ENCODE peak calls at places on chromosomes 4 and X, in four cellular contexts. P is Calu3, C is left lung, K is MM.1S. D is an unnamed sample.

GRCh38 chrX:150683112-150683511 is 10.1 kb upstream of the MTMR1 start:
- DNase-seq in P (no peak), C (no peak), K (no peak), D (no peak)

GRCh38 chrX:134634691-134635090 is 23.6 kb downstream of the PLAC1 start:
- DNase-seq in P (no peak), C (no peak), K (no peak), D (no peak)

GRCh38 chr4:48912349-48912748 is 5.8 kb upstream of the OCIAD2 start:
- DNase-seq in P (no peak), C (no peak), K (no peak), D (no peak)

GRCh38 chrX:27679281-27679680 is 89.1 kb downstream of the DCAF8L2 start:
- DNase-seq in P (no peak), C (no peak), K (no peak), D (no peak)

GRCh38 chr4:167129146-167129545 is 105.1 kb downstream of the SPOCK3 start:
- DNase-seq in P (no peak), C (no peak), K (no peak), D (no peak)

GRCh38 chrX:153598541-153599191 is at the start of gene CCNQ:
- DNase-seq in P (peak), C (no peak), K (peak), D (no peak)

GRCh38 chrX:106484233-106484632 is 127.5 kb upstream of the RADX start:
- DNase-seq in P (no peak), C (no peak), K (peak), D (no peak)

GRCh38 chr4:122689972-122690371 is 42.5 kb upstream of the BBS12 start:
- DNase-seq in P (no peak), C (no peak), K (peak), D (no peak)

GRCh38 chr4:157043131-157043530 is 32.8 kb upstream of the GLRB start:
- DNase-seq in P (peak), C (no peak), K (peak), D (no peak)

GRCh38 chr4:34720563-34720962 is 1523.8 kb downstream of the ARAP2 start:
- DNase-seq in P (no peak), C (no peak), K (peak), D (no peak)

GRCh38 chrX:97597954-97598353 is 714.2 kb downstream of the RPA4 start:
- DNase-seq in P (no peak), C (no peak), K (no peak), D (no peak)

GRCh38 chr4:152531479-152531878 is 4.4 kb downstream of the FBXW7 start:
- DNase-seq in P (no peak), C (no peak), K (no peak), D (no peak)

GRCh38 chrX:130118941-130119640 is 8.8 kb upstream of the ELF4 start:
- DNase-seq in P (no peak), C (no peak), K (no peak), D (no peak)

GRCh38 chrX:125621588-125621927 is 301.9 kb downstream of the TEX13C start:
- DNase-seq in P (no peak), C (no peak), K (no peak), D (no peak)

GRCh38 chrX:45889471-45889870 is 655.8 kb downstream of the ZNF674 start:
- DNase-seq in P (no peak), C (no peak), K (no peak), D (no peak)

GRCh38 chrX:19866626-19867410 is 20.6 kb downstream of the SH3KBP1 start:
- DNase-seq in P (no peak), C (no peak), K (no peak), D (no peak)

GRCh38 chr4:24650849-24651248 is 66.5 kb upstream of the DHX15 start:
- DNase-seq in P (no peak), C (no peak), K (no peak), D (no peak)

GRCh38 chr4:149997881-149998421 is 80.3 kb upstream of the DCLK2 start:
- DNase-seq in P (peak), C (no peak), K (no peak), D (no peak)

GRCh38 chrX:153946910-153947769 is 2.7 kb upstream of the RENBP start:
- DNase-seq in P (peak), C (peak), K (peak), D (peak)

GRCh38 chr4:89952458-89952857 is 57.8 kb downstream of the MMRN1 start:
- DNase-seq in P (no peak), C (no peak), K (no peak), D (no peak)

GRCh38 chr4:125739760-125740159 is 425.0 kb downstream of the FAT4 start:
- DNase-seq in P (no peak), C (no peak), K (no peak), D (no peak)

GRCh38 chr4:7105261-7105660 is 37.4 kb upstream of the GRPEL1 start:
- DNase-seq in P (no peak), C (no peak), K (no peak), D (no peak)

GRCh38 chrX:15474058-15474457 is 19.1 kb downstream of the PIR start:
- DNase-seq in P (no peak), C (no peak), K (no peak), D (no peak)

GRCh38 chrX:51776851-51777250 is 33.6 kb downstream of the GSPT2 start:
- DNase-seq in P (no peak), C (no peak), K (no peak), D (no peak)

GRCh38 chrX:110224926-110225617 is 92.8 kb downstream of the AMMECR1 start:
- DNase-seq in P (no peak), C (no peak), K (no peak), D (no peak)

GRCh38 chr4:3423406-3423805 is 18.4 kb upstream of the HGFAC start:
- DNase-seq in P (no peak), C (no peak), K (no peak), D (no peak)

GRCh38 chr4:30767147-30767546 is 47.0 kb downstream of the PCDH7 start:
- DNase-seq in P (no peak), C (no peak), K (no peak), D (no peak)

GRCh38 chr4:141375855-141376254 is 155.2 kb downstream of the ZNF330 start:
- DNase-seq in P (peak), C (no peak), K (no peak), D (no peak)

GRCh38 chr4:76306882-76307669 is 543 bp downstream of the STBD1 start:
- DNase-seq in P (peak), C (peak), K (peak), D (no peak)

GRCh38 chr4:140346136-140346535 is 27.3 kb upstream of the SCOC start:
- DNase-seq in P (no peak), C (no peak), K (no peak), D (no peak)

GRCh38 chrX:77749695-77750094 is 36.3 kb downstream of the ATRX start:
- DNase-seq in P (no peak), C (no peak), K (no peak), D (no peak)

GRCh38 chr4:2930135-2930805 is 32.9 kb downstream of the NOP14 start:
- DNase-seq in P (no peak), C (peak), K (no peak), D (no peak)

GRCh38 chrX:13487731-13488505 is 81.5 kb upstream of the EGFL6 start:
- DNase-seq in P (peak), C (no peak), K (peak), D (no peak)

GRCh38 chrX:103585421-103586313 is at the start of gene TCEAL4:
- DNase-seq in P (peak), C (peak), K (peak), D (no peak)

GRCh38 chrX:20026278-20026677 is 35.4 kb upstream of the BCLAF3 start:
- DNase-seq in P (no peak), C (no peak), K (no peak), D (no peak)

GRCh38 chr4:8306511-8307021 is 37.0 kb downstream of the HTRA3 start:
- DNase-seq in P (no peak), C (peak), K (no peak), D (no peak)

GRCh38 chrX:108399427-108400165 is 38.6 kb downstream of the COL4A6 start:
- DNase-seq in P (no peak), C (no peak), K (no peak), D (no peak)

GRCh38 chr4:52076731-52077130 is 25.6 kb downstream of the SPATA18 start:
- DNase-seq in P (no peak), C (no peak), K (no peak), D (no peak)

GRCh38 chrX:39795591-39795990 is 302.2 kb downstream of the BCOR start:
- DNase-seq in P (no peak), C (no peak), K (no peak), D (no peak)

DNA sequence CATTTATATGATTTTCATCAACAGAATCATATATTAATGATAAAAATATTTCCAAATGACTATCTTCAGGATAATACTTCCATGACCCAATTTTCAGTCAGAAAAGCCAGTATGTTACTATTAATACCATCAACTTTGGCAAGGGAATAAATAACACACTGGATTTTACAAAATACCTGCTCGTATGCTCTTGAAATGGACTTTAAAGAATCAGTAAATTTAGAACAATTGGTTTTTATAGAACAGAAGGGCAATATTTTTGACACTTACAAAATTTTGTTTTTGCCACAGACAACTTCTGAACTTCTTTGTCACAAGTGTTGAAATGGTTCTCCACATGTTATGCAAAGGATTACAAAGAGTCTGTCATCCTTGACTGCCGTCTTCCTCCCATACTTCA is 700.4 kb downstream of the FSTL5 start:
- DNase-seq in P (no peak), C (no peak), K (no peak), D (no peak)
- TF ChIP-seq CTCF in P (no peak), C (no peak), K (no peak), D (no peak)

GRCh38 chr4:113604955-113605354 is 156.6 kb downstream of the CAMK2D start:
- DNase-seq in P (no peak), C (no peak), K (no peak), D (no peak)

GRCh38 chr4:113603926-113604325 is 157.6 kb downstream of the CAMK2D start:
- DNase-seq in P (no peak), C (no peak), K (no peak), D (no peak)

GRCh38 chr4:113610542-113610941 is 151.0 kb downstream of the CAMK2D start:
- DNase-seq in P (no peak), C (peak), K (no peak), D (no peak)

GRCh38 chr4:113607998-113608397 is 153.5 kb downstream of the CAMK2D start:
- DNase-seq in P (no peak), C (no peak), K (no peak), D (no peak)

GRCh38 chr4:113607147-113607720 is 154.3 kb downstream of the CAMK2D start:
- DNase-seq in P (no peak), C (no peak), K (no peak), D (no peak)
- TF ChIP-seq CTCF in P (no peak), C (no peak), K (no peak), D (no peak)

DNA sequence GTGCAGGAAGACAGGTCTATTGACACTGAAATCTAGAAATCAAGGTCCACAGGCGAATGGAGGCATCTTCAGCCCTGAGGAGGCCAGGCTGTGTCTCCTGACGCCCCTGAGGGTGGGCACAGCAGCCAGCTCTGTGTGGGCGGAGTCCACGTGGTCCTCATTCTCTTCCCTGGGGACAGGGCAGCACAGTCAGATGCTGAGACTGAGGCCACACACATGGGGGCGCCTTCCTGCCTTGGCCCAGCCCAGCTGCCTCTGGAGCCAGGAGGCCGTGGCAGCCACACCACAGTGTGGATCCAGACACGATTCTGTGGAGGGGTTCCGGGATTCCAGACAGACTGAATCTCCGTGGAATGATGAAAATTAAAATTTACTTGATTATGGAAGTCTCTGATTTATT is 20.8 kb downstream of the FGFR3 start:
- DNase-seq in P (no peak), C (no peak), K (no peak), D (no peak)
- TF ChIP-seq CTCF in P (no peak), C (no peak), K (no peak), D (no peak)

GRCh38 chr4:91729851-91730250 is 573.9 kb upstream of the GRID2 start:
- DNase-seq in P (no peak), C (no peak), K (no peak), D (no peak)

GRCh38 chr4:91734682-91735081 is 569.1 kb upstream of the GRID2 start:
- DNase-seq in P (no peak), C (no peak), K (no peak), D (no peak)
- TF ChIP-seq CTCF in P (no peak), C (no peak), K (no peak), D (no peak)

DNA sequence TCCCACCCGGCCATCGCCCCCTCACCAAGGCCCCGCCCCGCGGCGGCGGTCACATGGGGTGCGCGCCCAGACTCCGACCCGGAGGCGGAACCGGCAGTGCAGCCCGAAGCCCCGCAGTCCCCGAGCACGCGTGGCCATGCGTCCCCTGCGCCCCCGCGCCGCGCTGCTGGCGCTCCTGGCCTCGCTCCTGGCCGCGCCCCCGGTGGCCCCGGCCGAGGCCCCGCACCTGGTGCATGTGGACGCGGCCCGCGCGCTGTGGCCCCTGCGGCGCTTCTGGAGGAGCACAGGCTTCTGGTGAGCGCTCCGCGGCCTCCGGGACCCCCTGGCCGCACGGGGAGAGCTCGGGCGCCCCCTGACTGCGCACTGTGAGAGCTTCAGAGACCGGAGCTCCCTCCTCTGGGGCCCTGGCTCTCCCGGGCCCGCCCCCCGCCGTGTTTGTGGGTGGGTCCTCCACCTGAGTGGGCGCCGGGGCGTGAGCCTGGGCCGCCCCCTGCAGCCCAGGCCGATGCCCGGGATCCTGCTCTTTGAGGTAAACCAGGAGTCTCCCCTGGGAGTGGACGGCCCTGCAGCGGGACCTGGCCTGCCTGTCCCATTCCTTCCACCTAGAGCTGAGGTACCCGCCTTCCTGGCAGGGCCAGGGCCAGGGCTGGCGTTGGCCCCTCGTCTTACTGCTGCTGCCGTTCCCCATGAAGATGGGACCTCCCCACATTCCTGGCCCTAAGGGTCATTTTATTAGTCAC is at the start of gene IDUA:
- DNase-seq in P (peak), C (peak), K (no peak), D (no peak)
- TF ChIP-seq CTCF in P (peak), C (peak), K (no peak), D (peak)